ENCODE peak calls at places on chromosomes 7 and 10, in eight cellular contexts. One of them, this sample, is unnamed.

GRCh38 chr7:27162930-27163775 is 2.2 kb downstream of the HOXA9 start:
- DNase-seq in mammary epithelial cell: peak
- DNase-seq in Karpas-422: no peak
- DNase-seq in GM23248: peak
- DNase-seq in H1: no peak
- DNase-seq in IMR-90: no peak
- DNase-seq in neuronal stem cell: no peak
- DNase-seq in MM.1S: no peak
- DNase-seq in this sample: no peak

GRCh38 chr7:135601182-135601581 is 43.5 kb downstream of the NUP205 start:
- DNase-seq in MM.1S: no peak
- DNase-seq in H1: no peak
- DNase-seq in neuronal stem cell: no peak
- DNase-seq in mammary epithelial cell: peak
- DNase-seq in Karpas-422: no peak
- DNase-seq in IMR-90: peak
- DNase-seq in GM23248: peak
- DNase-seq in this sample: peak

GRCh38 chr7:17274551-17275245 is 23.8 kb upstream of the AHR start:
- DNase-seq in GM23248: peak
- DNase-seq in neuronal stem cell: no peak
- DNase-seq in Karpas-422: no peak
- DNase-seq in MM.1S: no peak
- DNase-seq in mammary epithelial cell: peak
- DNase-seq in IMR-90: peak
- DNase-seq in H1: no peak
- DNase-seq in this sample: peak

GRCh38 chr7:94149776-94150545 is 145.8 kb upstream of the BET1 start:
- DNase-seq in mammary epithelial cell: no peak
- DNase-seq in MM.1S: no peak
- DNase-seq in Karpas-422: no peak
- DNase-seq in H1: no peak
- DNase-seq in neuronal stem cell: no peak
- DNase-seq in IMR-90: peak
- DNase-seq in GM23248: peak
- DNase-seq in this sample: no peak

GRCh38 chr10:10599994-10600393 is 417.7 kb upstream of the CELF2 start:
- DNase-seq in MM.1S: no peak
- DNase-seq in neuronal stem cell: no peak
- DNase-seq in mammary epithelial cell: no peak
- DNase-seq in IMR-90: no peak
- DNase-seq in H1: no peak
- DNase-seq in Karpas-422: no peak
- DNase-seq in GM23248: peak
- DNase-seq in this sample: no peak

GRCh38 chr10:77810446-77811335 is 115.9 kb downstream of the DLG5 start:
- DNase-seq in mammary epithelial cell: no peak
- DNase-seq in neuronal stem cell: no peak
- DNase-seq in GM23248: no peak
- DNase-seq in Karpas-422: no peak
- DNase-seq in MM.1S: no peak
- DNase-seq in IMR-90: no peak
- DNase-seq in H1: no peak
- DNase-seq in this sample: no peak

GRCh38 chr7:102728-103127 is 89.6 kb upstream of the FAM20C start:
- DNase-seq in H1: no peak
- DNase-seq in mammary epithelial cell: no peak
- DNase-seq in Karpas-422: no peak
- DNase-seq in GM23248: peak
- DNase-seq in neuronal stem cell: no peak
- DNase-seq in IMR-90: no peak
- DNase-seq in MM.1S: no peak
- DNase-seq in this sample: no peak

GRCh38 chr10:103238506-103239252 is 7.0 kb upstream of the RPEL1 start:
- DNase-seq in GM23248: peak
- DNase-seq in mammary epithelial cell: peak
- DNase-seq in H1: no peak
- DNase-seq in MM.1S: no peak
- DNase-seq in Karpas-422: no peak
- DNase-seq in neuronal stem cell: no peak
- DNase-seq in IMR-90: peak
- DNase-seq in this sample: peak

GRCh38 chr7:143210541-143210940 is 11.3 kb upstream of the TAS2R40 start:
- DNase-seq in IMR-90: no peak
- DNase-seq in Karpas-422: no peak
- DNase-seq in H1: no peak
- DNase-seq in GM23248: no peak
- DNase-seq in neuronal stem cell: no peak
- DNase-seq in MM.1S: no peak
- DNase-seq in mammary epithelial cell: no peak
- DNase-seq in this sample: no peak

GRCh38 chr10:27355918-27356573 is 115.4 kb upstream of the ACBD5 start:
- DNase-seq in GM23248: no peak
- DNase-seq in MM.1S: no peak
- DNase-seq in neuronal stem cell: no peak
- DNase-seq in Karpas-422: no peak
- DNase-seq in mammary epithelial cell: no peak
- DNase-seq in IMR-90: no peak
- DNase-seq in H1: no peak
- DNase-seq in this sample: no peak

GRCh38 chr10:35843524-35844171 is 201.6 kb upstream of the FZD8 start:
- DNase-seq in neuronal stem cell: no peak
- DNase-seq in MM.1S: no peak
- DNase-seq in H1: no peak
- DNase-seq in Karpas-422: no peak
- DNase-seq in mammary epithelial cell: no peak
- DNase-seq in GM23248: no peak
- DNase-seq in IMR-90: no peak
- DNase-seq in this sample: no peak

GRCh38 chr10:35852721-35853120 is 210.6 kb upstream of the FZD8 start:
- DNase-seq in H1: no peak
- DNase-seq in neuronal stem cell: no peak
- DNase-seq in Karpas-422: no peak
- DNase-seq in mammary epithelial cell: no peak
- DNase-seq in IMR-90: no peak
- DNase-seq in GM23248: no peak
- DNase-seq in MM.1S: no peak
- DNase-seq in this sample: no peak

DNA sequence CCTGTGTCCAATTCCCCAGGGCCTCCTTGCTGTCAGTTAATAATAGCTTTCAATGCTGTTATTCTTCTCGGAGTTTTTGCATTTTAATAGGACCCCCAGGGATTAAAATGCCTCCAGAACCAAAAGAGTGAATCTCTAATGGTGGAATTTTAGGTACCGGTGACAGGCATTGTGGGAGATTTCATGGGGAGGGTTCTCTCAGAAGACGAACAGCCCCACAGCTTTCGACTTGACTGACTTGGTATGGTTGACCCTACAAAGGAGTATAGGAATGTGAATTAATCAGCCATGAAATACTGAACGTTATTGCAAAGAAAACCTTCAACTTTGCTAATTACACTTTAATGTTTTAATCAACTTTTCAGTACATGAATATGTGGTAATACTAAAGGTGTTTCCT is 206.3 kb upstream of the FZD8 start:
- DNase-seq in MM.1S: no peak
- DNase-seq in IMR-90: no peak
- DNase-seq in GM23248: no peak
- DNase-seq in H1: no peak
- DNase-seq in neuronal stem cell: no peak
- DNase-seq in mammary epithelial cell: no peak
- DNase-seq in Karpas-422: no peak
- DNase-seq in this sample: no peak
- H2AFZ ChIP-seq in MM.1S: no peak
- H2AFZ ChIP-seq in IMR-90: no peak
- H2AFZ ChIP-seq in GM23248: no peak
- H2AFZ ChIP-seq in H1: no peak
- H2AFZ ChIP-seq in neuronal stem cell: peak
- H2AFZ ChIP-seq in mammary epithelial cell: no peak
- H2AFZ ChIP-seq in Karpas-422: no peak
- H2AFZ ChIP-seq in this sample: no peak

GRCh38 chr7:103632972-103633371 is 187.0 kb upstream of the SLC26A5 start:
- DNase-seq in H1: no peak
- DNase-seq in Karpas-422: no peak
- DNase-seq in GM23248: peak
- DNase-seq in mammary epithelial cell: peak
- DNase-seq in neuronal stem cell: no peak
- DNase-seq in IMR-90: peak
- DNase-seq in MM.1S: no peak
- DNase-seq in this sample: peak

GRCh38 chr7:103632005-103632639 is 186.1 kb upstream of the SLC26A5 start:
- DNase-seq in Karpas-422: no peak
- DNase-seq in GM23248: no peak
- DNase-seq in H1: no peak
- DNase-seq in mammary epithelial cell: no peak
- DNase-seq in MM.1S: no peak
- DNase-seq in IMR-90: no peak
- DNase-seq in neuronal stem cell: no peak
- DNase-seq in this sample: no peak

GRCh38 chr7:103626776-103627175 is 180.8 kb upstream of the SLC26A5 start:
- DNase-seq in IMR-90: peak
- DNase-seq in H1: no peak
- DNase-seq in neuronal stem cell: no peak
- DNase-seq in mammary epithelial cell: no peak
- DNase-seq in MM.1S: no peak
- DNase-seq in Karpas-422: no peak
- DNase-seq in GM23248: peak
- DNase-seq in this sample: peak

GRCh38 chr7:103628742-103629141 is 182.7 kb upstream of the SLC26A5 start:
- DNase-seq in MM.1S: no peak
- DNase-seq in Karpas-422: no peak
- DNase-seq in H1: no peak
- DNase-seq in mammary epithelial cell: no peak
- DNase-seq in IMR-90: no peak
- DNase-seq in neuronal stem cell: no peak
- DNase-seq in GM23248: no peak
- DNase-seq in this sample: no peak

GRCh38 chr7:103630318-103630717 is 184.3 kb upstream of the SLC26A5 start:
- DNase-seq in GM23248: peak
- DNase-seq in mammary epithelial cell: no peak
- DNase-seq in MM.1S: no peak
- DNase-seq in neuronal stem cell: no peak
- DNase-seq in Karpas-422: no peak
- DNase-seq in IMR-90: peak
- DNase-seq in H1: no peak
- DNase-seq in this sample: peak
- H3K27ac ChIP-seq in GM23248: no peak
- H3K27ac ChIP-seq in mammary epithelial cell: no peak
- H3K27ac ChIP-seq in MM.1S: no peak
- H3K27ac ChIP-seq in neuronal stem cell: no peak
- H3K27ac ChIP-seq in Karpas-422: no peak
- H3K27ac ChIP-seq in IMR-90: no peak
- H3K27ac ChIP-seq in H1: no peak
- H3K27ac ChIP-seq in this sample: no peak

DNA sequence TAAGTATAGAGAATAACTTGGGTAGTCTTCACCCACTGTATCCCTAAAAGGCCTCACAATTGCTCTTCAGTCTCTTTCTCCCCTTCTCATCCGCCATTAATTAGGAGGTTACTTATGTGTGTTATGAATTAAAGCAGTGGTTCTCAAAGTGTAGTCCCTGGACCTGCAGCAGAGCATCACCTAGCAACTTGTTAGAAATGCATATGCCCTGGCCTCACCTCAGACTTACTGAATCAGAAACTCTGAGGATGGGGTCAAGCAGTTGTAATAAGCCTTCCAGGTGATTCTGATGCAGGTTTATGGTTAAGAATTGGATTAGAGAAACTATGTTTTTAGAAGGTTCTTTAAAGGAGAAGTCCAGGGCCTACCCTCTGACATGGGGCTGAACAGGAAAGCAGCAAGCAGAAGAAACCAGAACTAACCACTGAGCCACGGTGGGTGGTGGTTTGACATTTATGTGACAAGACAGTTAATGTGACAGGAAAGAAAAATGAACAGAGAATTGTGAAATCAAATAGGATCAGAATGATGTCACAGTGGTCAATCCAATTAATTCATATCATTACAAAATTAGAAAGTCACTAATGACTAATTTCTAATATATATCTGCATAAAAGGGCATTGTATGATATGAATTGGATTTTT is 37.6 kb downstream of the ENTPD1 start:
- DNase-seq in neuronal stem cell: no peak
- DNase-seq in GM23248: no peak
- DNase-seq in MM.1S: no peak
- DNase-seq in IMR-90: no peak
- DNase-seq in Karpas-422: no peak
- DNase-seq in mammary epithelial cell: no peak
- DNase-seq in H1: no peak
- DNase-seq in this sample: no peak
- H2AFZ ChIP-seq in neuronal stem cell: no peak
- H2AFZ ChIP-seq in GM23248: no peak
- H2AFZ ChIP-seq in MM.1S: no peak
- H2AFZ ChIP-seq in IMR-90: no peak
- H2AFZ ChIP-seq in Karpas-422: no peak
- H2AFZ ChIP-seq in mammary epithelial cell: no peak
- H2AFZ ChIP-seq in H1: no peak
- H2AFZ ChIP-seq in this sample: no peak

GRCh38 chr10:60767424-60767823 is 10.9 kb upstream of the CDK1 start:
- DNase-seq in H1: no peak
- DNase-seq in IMR-90: no peak
- DNase-seq in mammary epithelial cell: no peak
- DNase-seq in Karpas-422: no peak
- DNase-seq in MM.1S: no peak
- DNase-seq in neuronal stem cell: no peak
- DNase-seq in GM23248: no peak
- DNase-seq in this sample: no peak

GRCh38 chr10:60759181-60759580 is 19.1 kb upstream of the CDK1 start:
- DNase-seq in mammary epithelial cell: no peak
- DNase-seq in neuronal stem cell: no peak
- DNase-seq in GM23248: no peak
- DNase-seq in IMR-90: no peak
- DNase-seq in Karpas-422: no peak
- DNase-seq in MM.1S: no peak
- DNase-seq in H1: peak
- DNase-seq in this sample: no peak

GRCh38 chr10:60757422-60757895 is 20.8 kb upstream of the CDK1 start:
- DNase-seq in GM23248: no peak
- DNase-seq in Karpas-422: no peak
- DNase-seq in mammary epithelial cell: no peak
- DNase-seq in H1: no peak
- DNase-seq in IMR-90: peak
- DNase-seq in MM.1S: peak
- DNase-seq in neuronal stem cell: no peak
- DNase-seq in this sample: no peak

GRCh38 chr10:60760711-60761210 is 17.5 kb upstream of the CDK1 start:
- DNase-seq in GM23248: no peak
- DNase-seq in H1: no peak
- DNase-seq in neuronal stem cell: no peak
- DNase-seq in IMR-90: no peak
- DNase-seq in mammary epithelial cell: peak
- DNase-seq in MM.1S: no peak
- DNase-seq in Karpas-422: no peak
- DNase-seq in this sample: no peak

DNA sequence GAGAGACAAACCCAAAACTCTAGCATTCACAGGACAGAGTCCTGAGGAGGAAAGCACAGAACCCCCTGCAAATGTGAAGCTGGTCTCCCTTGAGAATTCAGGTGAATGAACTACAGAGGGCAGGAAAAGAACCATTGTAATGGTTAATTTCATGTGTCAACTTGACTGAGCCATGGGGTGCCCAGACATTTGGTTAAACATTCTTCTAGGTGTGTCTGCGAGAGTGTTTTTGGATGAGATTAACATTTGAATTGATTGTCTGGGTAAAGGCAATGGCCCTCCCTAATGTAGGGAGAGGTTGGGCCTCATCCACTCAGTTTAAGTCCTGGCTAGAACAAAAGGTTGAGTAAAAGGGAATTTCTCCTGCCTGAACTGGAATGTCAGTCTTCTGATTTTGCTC is 15.7 kb upstream of the CDK1 start:
- DNase-seq in H1: peak
- DNase-seq in MM.1S: no peak
- DNase-seq in mammary epithelial cell: no peak
- DNase-seq in IMR-90: no peak
- DNase-seq in Karpas-422: no peak
- DNase-seq in neuronal stem cell: no peak
- DNase-seq in GM23248: no peak
- DNase-seq in this sample: no peak
- H3K27ac ChIP-seq in H1: peak
- H3K27ac ChIP-seq in MM.1S: no peak
- H3K27ac ChIP-seq in mammary epithelial cell: no peak
- H3K27ac ChIP-seq in IMR-90: no peak
- H3K27ac ChIP-seq in Karpas-422: no peak
- H3K27ac ChIP-seq in neuronal stem cell: no peak
- H3K27ac ChIP-seq in GM23248: no peak
- H3K27ac ChIP-seq in this sample: no peak

This sample was measured in fibroblast of lung.